ENCODE peak calls at places on chromosomes 4 and X, in nine cellular contexts. One of them, this sample, is unnamed.

GRCh38 chr4:3657917-3658913 is 108.0 kb upstream of the ADRA2C start:
- DNase-seq in adrenal gland: peak; percentile 16
- DNase-seq in NCI-H1694: no peak
- DNase-seq in GM23338: no peak
- DNase-seq in cerebellum: no peak
- DNase-seq in activated T-cell treated with anti-CD3 and anti-CD28 coated beads for 48 hours: no peak
- DNase-seq in EL: peak; percentile 95
- DNase-seq in right atrium auricular region: no peak
- DNase-seq in adipocyte: peak; percentile 20
- DNase-seq in this sample: no peak

GRCh38 chr4:137345597-137345996 is 186.7 kb downstream of the PCDH18 start:
- DNase-seq in adrenal gland: no peak
- DNase-seq in NCI-H1694: no peak
- DNase-seq in GM23338: no peak
- DNase-seq in cerebellum: no peak
- DNase-seq in activated T-cell treated with anti-CD3 and anti-CD28 coated beads for 48 hours: no peak
- DNase-seq in EL: no peak
- DNase-seq in right atrium auricular region: no peak
- DNase-seq in adipocyte: no peak
- DNase-seq in this sample: no peak

GRCh38 chrX:111649641-111650040 is 31.3 kb upstream of the ALG13 start:
- DNase-seq in adrenal gland: no peak
- DNase-seq in NCI-H1694: no peak
- DNase-seq in GM23338: no peak
- DNase-seq in cerebellum: no peak
- DNase-seq in activated T-cell treated with anti-CD3 and anti-CD28 coated beads for 48 hours: no peak
- DNase-seq in EL: no peak
- DNase-seq in right atrium auricular region: no peak
- DNase-seq in adipocyte: no peak
- DNase-seq in this sample: no peak

GRCh38 chrX:5646818-5647217 is 581.8 kb downstream of the NLGN4X start:
- DNase-seq in adrenal gland: no peak
- DNase-seq in NCI-H1694: no peak
- DNase-seq in GM23338: no peak
- DNase-seq in cerebellum: no peak
- DNase-seq in activated T-cell treated with anti-CD3 and anti-CD28 coated beads for 48 hours: no peak
- DNase-seq in EL: no peak
- DNase-seq in right atrium auricular region: no peak
- DNase-seq in adipocyte: no peak
- DNase-seq in this sample: no peak

GRCh38 chr4:155047755-155048154 is 160.7 kb upstream of the NPY2R start:
- DNase-seq in adrenal gland: no peak
- DNase-seq in NCI-H1694: no peak
- DNase-seq in GM23338: no peak
- DNase-seq in cerebellum: no peak
- DNase-seq in activated T-cell treated with anti-CD3 and anti-CD28 coated beads for 48 hours: no peak
- DNase-seq in EL: no peak
- DNase-seq in right atrium auricular region: no peak
- DNase-seq in adipocyte: no peak
- DNase-seq in this sample: no peak

GRCh38 chrX:11100281-11101035 is 10.7 kb upstream of the HCCS start:
- DNase-seq in adrenal gland: no peak
- DNase-seq in NCI-H1694: no peak
- DNase-seq in GM23338: peak; percentile 60
- DNase-seq in cerebellum: no peak
- DNase-seq in activated T-cell treated with anti-CD3 and anti-CD28 coated beads for 48 hours: no peak
- DNase-seq in EL: peak; percentile 76
- DNase-seq in right atrium auricular region: no peak
- DNase-seq in adipocyte: peak; percentile 81
- DNase-seq in this sample: no peak

GRCh38 chrX:154596290-154596929 is 11.5 kb downstream of the CTAG1A start:
- DNase-seq in adrenal gland: no peak
- DNase-seq in NCI-H1694: no peak
- DNase-seq in GM23338: peak; percentile 89
- DNase-seq in cerebellum: no peak
- DNase-seq in activated T-cell treated with anti-CD3 and anti-CD28 coated beads for 48 hours: no peak
- DNase-seq in EL: peak; percentile 91
- DNase-seq in right atrium auricular region: no peak
- DNase-seq in adipocyte: peak; percentile 31
- DNase-seq in this sample: peak; percentile 14

GRCh38 chr4:1960170-1960825 is 48.5 kb downstream of the NELFA start:
- DNase-seq in adrenal gland: no peak
- DNase-seq in NCI-H1694: no peak
- DNase-seq in GM23338: no peak
- DNase-seq in cerebellum: no peak
- DNase-seq in activated T-cell treated with anti-CD3 and anti-CD28 coated beads for 48 hours: no peak
- DNase-seq in EL: no peak
- DNase-seq in right atrium auricular region: no peak
- DNase-seq in adipocyte: peak; percentile 13
- DNase-seq in this sample: no peak

GRCh38 chr4:87236851-87237250 is 16.4 kb upstream of the KLHL8 start:
- DNase-seq in adrenal gland: no peak
- DNase-seq in NCI-H1694: no peak
- DNase-seq in GM23338: no peak
- DNase-seq in cerebellum: no peak
- DNase-seq in activated T-cell treated with anti-CD3 and anti-CD28 coated beads for 48 hours: no peak
- DNase-seq in EL: peak; percentile 11
- DNase-seq in right atrium auricular region: no peak
- DNase-seq in adipocyte: no peak
- DNase-seq in this sample: no peak

GRCh38 chr4:159296061-159296460 is 193.2 kb downstream of the RAPGEF2 start:
- DNase-seq in adrenal gland: no peak
- DNase-seq in NCI-H1694: no peak
- DNase-seq in GM23338: no peak
- DNase-seq in cerebellum: no peak
- DNase-seq in activated T-cell treated with anti-CD3 and anti-CD28 coated beads for 48 hours: no peak
- DNase-seq in EL: peak; percentile 66
- DNase-seq in right atrium auricular region: no peak
- DNase-seq in adipocyte: peak; percentile 57
- DNase-seq in this sample: no peak

GRCh38 chr4:119041951-119042560 is 93.6 kb upstream of the MYOZ2 start:
- DNase-seq in adrenal gland: peak; percentile 53
- DNase-seq in NCI-H1694: peak; percentile 39
- DNase-seq in GM23338: peak; percentile 89
- DNase-seq in cerebellum: peak; percentile 53
- DNase-seq in activated T-cell treated with anti-CD3 and anti-CD28 coated beads for 48 hours: peak; percentile 6
- DNase-seq in EL: peak; percentile 75
- DNase-seq in right atrium auricular region: peak; percentile 62
- DNase-seq in adipocyte: peak; percentile 92
- DNase-seq in this sample: peak; percentile 64

GRCh38 chr4:83196936-83197335 is 82.4 kb upstream of the PLAC8 start:
- DNase-seq in adrenal gland: no peak
- DNase-seq in NCI-H1694: no peak
- DNase-seq in GM23338: no peak
- DNase-seq in cerebellum: no peak
- DNase-seq in activated T-cell treated with anti-CD3 and anti-CD28 coated beads for 48 hours: no peak
- DNase-seq in EL: no peak
- DNase-seq in right atrium auricular region: no peak
- DNase-seq in adipocyte: no peak
- DNase-seq in this sample: no peak

GRCh38 chrX:9785252-9785943 is 831 bp upstream of the SHROOM2 start:
- DNase-seq in adrenal gland: no peak
- DNase-seq in NCI-H1694: no peak
- DNase-seq in GM23338: peak; percentile 19
- DNase-seq in cerebellum: no peak
- DNase-seq in activated T-cell treated with anti-CD3 and anti-CD28 coated beads for 48 hours: no peak
- DNase-seq in EL: no peak
- DNase-seq in right atrium auricular region: no peak
- DNase-seq in adipocyte: no peak
- DNase-seq in this sample: no peak

GRCh38 chr4:70705856-70706461 is 15.8 kb upstream of the RUFY3 start:
- DNase-seq in adrenal gland: no peak
- DNase-seq in NCI-H1694: no peak
- DNase-seq in GM23338: no peak
- DNase-seq in cerebellum: no peak
- DNase-seq in activated T-cell treated with anti-CD3 and anti-CD28 coated beads for 48 hours: no peak
- DNase-seq in EL: no peak
- DNase-seq in right atrium auricular region: no peak
- DNase-seq in adipocyte: no peak
- DNase-seq in this sample: no peak

GRCh38 chrX:40651620-40652223 is 4.4 kb upstream of the CXorf38 start:
- DNase-seq in adrenal gland: peak; percentile 73
- DNase-seq in NCI-H1694: peak; percentile 60
- DNase-seq in GM23338: peak; percentile 63
- DNase-seq in cerebellum: peak; percentile 29
- DNase-seq in activated T-cell treated with anti-CD3 and anti-CD28 coated beads for 48 hours: peak; percentile 36
- DNase-seq in EL: peak; percentile 47
- DNase-seq in right atrium auricular region: peak; percentile 86
- DNase-seq in adipocyte: peak; percentile 89
- DNase-seq in this sample: peak; percentile 50

GRCh38 chrX:144566592-144566991 is 680.7 kb upstream of the SPANXN1 start:
- DNase-seq in adrenal gland: no peak
- DNase-seq in NCI-H1694: no peak
- DNase-seq in GM23338: no peak
- DNase-seq in cerebellum: no peak
- DNase-seq in activated T-cell treated with anti-CD3 and anti-CD28 coated beads for 48 hours: no peak
- DNase-seq in EL: no peak
- DNase-seq in right atrium auricular region: no peak
- DNase-seq in adipocyte: no peak
- DNase-seq in this sample: no peak

GRCh38 chrX:104502460-104502859 is 63.5 kb upstream of the IL1RAPL2 start:
- DNase-seq in adrenal gland: no peak
- DNase-seq in NCI-H1694: no peak
- DNase-seq in GM23338: no peak
- DNase-seq in cerebellum: no peak
- DNase-seq in activated T-cell treated with anti-CD3 and anti-CD28 coated beads for 48 hours: no peak
- DNase-seq in EL: no peak
- DNase-seq in right atrium auricular region: no peak
- DNase-seq in adipocyte: no peak
- DNase-seq in this sample: no peak

GRCh38 chr4:152997771-152998487 is 61.8 kb downstream of the FHDC1 start:
- DNase-seq in adrenal gland: no peak
- DNase-seq in NCI-H1694: no peak
- DNase-seq in GM23338: no peak
- DNase-seq in cerebellum: no peak
- DNase-seq in activated T-cell treated with anti-CD3 and anti-CD28 coated beads for 48 hours: no peak
- DNase-seq in EL: no peak
- DNase-seq in right atrium auricular region: no peak
- DNase-seq in adipocyte: no peak
- DNase-seq in this sample: no peak

GRCh38 chrX:133215747-133216146 is 2.4 kb downstream of the TFDP3 start:
- DNase-seq in adrenal gland: no peak
- DNase-seq in NCI-H1694: no peak
- DNase-seq in GM23338: peak; percentile 21
- DNase-seq in cerebellum: no peak
- DNase-seq in activated T-cell treated with anti-CD3 and anti-CD28 coated beads for 48 hours: no peak
- DNase-seq in EL: peak; percentile 0
- DNase-seq in right atrium auricular region: no peak
- DNase-seq in adipocyte: peak; percentile 53
- DNase-seq in this sample: no peak

GRCh38 chrX:21778236-21778635 is 20.3 kb upstream of the SMPX start:
- DNase-seq in adrenal gland: no peak
- DNase-seq in NCI-H1694: no peak
- DNase-seq in GM23338: peak; percentile 38
- DNase-seq in cerebellum: no peak
- DNase-seq in activated T-cell treated with anti-CD3 and anti-CD28 coated beads for 48 hours: no peak
- DNase-seq in EL: no peak
- DNase-seq in right atrium auricular region: no peak
- DNase-seq in adipocyte: no peak
- DNase-seq in this sample: no peak

GRCh38 chr4:1236103-1236641 is 12.8 kb downstream of the CTBP1 start:
- DNase-seq in adrenal gland: no peak
- DNase-seq in NCI-H1694: no peak
- DNase-seq in GM23338: peak; percentile 1
- DNase-seq in cerebellum: peak; percentile 56
- DNase-seq in activated T-cell treated with anti-CD3 and anti-CD28 coated beads for 48 hours: no peak
- DNase-seq in EL: no peak
- DNase-seq in right atrium auricular region: no peak
- DNase-seq in adipocyte: no peak
- DNase-seq in this sample: no peak

GRCh38 chr4:143336828-143337599 is at the start of gene GAB1:
- DNase-seq in adrenal gland: no peak
- DNase-seq in NCI-H1694: no peak
- DNase-seq in GM23338: peak; percentile 91
- DNase-seq in cerebellum: peak; percentile 28
- DNase-seq in activated T-cell treated with anti-CD3 and anti-CD28 coated beads for 48 hours: peak; percentile 31
- DNase-seq in EL: peak; percentile 84
- DNase-seq in right atrium auricular region: peak; percentile 78
- DNase-seq in adipocyte: peak; percentile 89
- DNase-seq in this sample: peak; percentile 89

GRCh38 chr4:186701273-186701672 is 22.4 kb downstream of the FAT1 start:
- DNase-seq in adrenal gland: no peak
- DNase-seq in NCI-H1694: no peak
- DNase-seq in GM23338: peak; percentile 91
- DNase-seq in cerebellum: peak; percentile 20
- DNase-seq in activated T-cell treated with anti-CD3 and anti-CD28 coated beads for 48 hours: no peak
- DNase-seq in EL: no peak
- DNase-seq in right atrium auricular region: peak; percentile 65
- DNase-seq in adipocyte: peak; percentile 50
- DNase-seq in this sample: no peak

GRCh38 chr4:39658756-39659155 is 20.1 kb upstream of the SMIM14 start:
- DNase-seq in adrenal gland: no peak
- DNase-seq in NCI-H1694: no peak
- DNase-seq in GM23338: no peak
- DNase-seq in cerebellum: no peak
- DNase-seq in activated T-cell treated with anti-CD3 and anti-CD28 coated beads for 48 hours: no peak
- DNase-seq in EL: no peak
- DNase-seq in right atrium auricular region: no peak
- DNase-seq in adipocyte: peak; percentile 52
- DNase-seq in this sample: no peak

GRCh38 chrX:53288173-53288572 is 6.8 kb upstream of the IQSEC2 start:
- DNase-seq in adrenal gland: peak; percentile 82
- DNase-seq in NCI-H1694: no peak
- DNase-seq in GM23338: peak; percentile 71
- DNase-seq in cerebellum: peak; percentile 71
- DNase-seq in activated T-cell treated with anti-CD3 and anti-CD28 coated beads for 48 hours: no peak
- DNase-seq in EL: no peak
- DNase-seq in right atrium auricular region: peak; percentile 63
- DNase-seq in adipocyte: peak; percentile 2
- DNase-seq in this sample: no peak

GRCh38 chrX:149074429-149074828 is 430.7 kb downstream of the IDS start:
- DNase-seq in adrenal gland: peak; percentile 16
- DNase-seq in NCI-H1694: no peak
- DNase-seq in GM23338: peak; percentile 0
- DNase-seq in cerebellum: no peak
- DNase-seq in activated T-cell treated with anti-CD3 and anti-CD28 coated beads for 48 hours: peak; percentile 0
- DNase-seq in EL: no peak
- DNase-seq in right atrium auricular region: peak; percentile 64
- DNase-seq in adipocyte: no peak
- DNase-seq in this sample: no peak

This sample was measured in left lobe of liver.